ENCODE peak calls at places on chromosomes 11 and 22, in four cellular contexts. X is AG04449, K is heart left ventricle, G is BE2C. T is an unnamed sample.

GRCh38 chr11:16920559-16920958 is 93.7 kb downstream of the PLEKHA7 start:
- DNase-seq in X (no peak), K (peak), G (no peak), T (no peak)

GRCh38 chr11:86116386-86116726 is 47.5 kb upstream of the PICALM start:
- DNase-seq in X (peak), K (no peak), G (no peak), T (peak)

GRCh38 chr22:37387793-37388192 is 39.5 kb downstream of the ELFN2 start:
- DNase-seq in X (no peak), K (no peak), G (no peak), T (no peak)

GRCh38 chr11:32312865-32313403 is 122.4 kb downstream of the WT1 start:
- DNase-seq in X (no peak), K (peak), G (peak), T (no peak)

GRCh38 chr11:119410501-119410900 is 12.5 kb downstream of the THY1 start:
- DNase-seq in X (no peak), K (no peak), G (no peak), T (no peak)

GRCh38 chr11:83785942-83786341 is 499.8 kb upstream of the CCDC90B start:
- DNase-seq in X (no peak), K (no peak), G (no peak), T (no peak)

GRCh38 chr22:37032535-37033460 is 13.3 kb downstream of the MPST start:
- DNase-seq in X (no peak), K (no peak), G (no peak), T (peak)

GRCh38 chr11:102843474-102843873 is at the start of gene MMP3:
- DNase-seq in X (no peak), K (no peak), G (no peak), T (no peak)

GRCh38 chr11:64269380-64270234 is 14.9 kb downstream of the BAD start:
- DNase-seq in X (peak), K (peak), G (peak), T (peak)

GRCh38 chr11:64266339-64266738 is 15.0 kb downstream of the PLCB3 start:
- DNase-seq in X (no peak), K (no peak), G (no peak), T (no peak)

GRCh38 chr11:64267207-64267945 is 16.0 kb downstream of the PLCB3 start:
- DNase-seq in X (no peak), K (no peak), G (no peak), T (no peak)

GRCh38 chr11:64268028-64268686 is 16.3 kb downstream of the BAD start:
- DNase-seq in X (no peak), K (peak), G (no peak), T (no peak)

GRCh38 chr11:64268687-64269379 is 15.6 kb downstream of the BAD start:
- DNase-seq in X (no peak), K (peak), G (peak), T (no peak)
- H3K4me3 ChIP-seq in X (peak), K (peak), G (peak), T (peak)

GRCh38 chr22:39700565-39700964 is 130.0 kb downstream of the CACNA1I start:
- DNase-seq in X (no peak), K (no peak), G (no peak), T (no peak)

GRCh38 chr22:39703890-39704658 is 133.5 kb downstream of the CACNA1I start:
- DNase-seq in X (no peak), K (peak), G (no peak), T (no peak)

GRCh38 chr22:39693943-39694500 is 123.5 kb downstream of the CACNA1I start:
- DNase-seq in X (no peak), K (no peak), G (no peak), T (no peak)

GRCh38 chr22:39699631-39700348 is 129.2 kb downstream of the CACNA1I start:
- DNase-seq in X (no peak), K (no peak), G (no peak), T (no peak)

DNA sequence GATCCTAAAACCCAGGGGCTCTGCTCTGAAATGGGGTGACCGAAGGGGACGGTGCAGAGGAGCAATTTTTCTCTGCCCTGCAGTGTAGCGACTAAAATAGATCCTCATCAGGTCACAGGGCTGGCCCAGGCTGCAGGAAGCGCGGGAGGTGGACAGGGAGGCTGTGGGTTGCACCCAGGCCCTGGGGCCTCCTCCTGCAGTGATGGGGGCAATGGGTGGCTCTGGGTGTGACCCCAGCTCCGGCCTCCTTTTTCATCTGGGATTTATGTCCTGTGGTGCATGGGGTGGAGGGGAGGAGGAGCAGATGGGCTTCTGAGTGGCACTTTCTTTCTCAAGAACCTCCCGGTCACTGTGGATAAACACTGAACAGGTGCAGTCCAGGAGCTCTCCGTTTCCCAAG is 127.6 kb downstream of the CACNA1I start:
- DNase-seq in X (no peak), K (no peak), G (no peak), T (no peak)
- TF ChIP-seq CTCF in X (no peak), K (no peak), G (no peak), T (no peak)

GRCh38 chr11:67113231-67113721 is 5.8 kb upstream of the KDM2A start:
- DNase-seq in X (no peak), K (no peak), G (no peak), T (no peak)

GRCh38 chr11:67111261-67111660 is 7.8 kb upstream of the KDM2A start:
- DNase-seq in X (no peak), K (no peak), G (no peak), T (no peak)

GRCh38 chr11:67117667-67118058 is 1.4 kb upstream of the KDM2A start:
- DNase-seq in X (no peak), K (peak), G (no peak), T (no peak)

GRCh38 chr11:67117176-67117575 is 1.9 kb upstream of the KDM2A start:
- DNase-seq in X (no peak), K (no peak), G (no peak), T (no peak)

GRCh38 chr11:67114275-67114896 is 4.7 kb upstream of the KDM2A start:
- DNase-seq in X (no peak), K (no peak), G (no peak), T (no peak)
- H3K4me3 ChIP-seq in X (no peak), K (no peak), G (no peak), T (no peak)

GRCh38 chr11:2807276-2807681 is 78.3 kb downstream of the CDKN1C start:
- DNase-seq in X (no peak), K (peak), G (peak), T (no peak)

GRCh38 chr11:2807801-2808241 is 77.8 kb downstream of the CDKN1C start:
- DNase-seq in X (no peak), K (peak), G (peak), T (no peak)

GRCh38 chr11:2810401-2811205 is 75.0 kb downstream of the CDKN1C start:
- DNase-seq in X (no peak), K (peak), G (no peak), T (no peak)

GRCh38 chr11:2809854-2810253 is 75.7 kb downstream of the CDKN1C start:
- DNase-seq in X (no peak), K (no peak), G (no peak), T (no peak)

GRCh38 chr11:2808850-2809847 is 76.4 kb downstream of the CDKN1C start:
- DNase-seq in X (no peak), K (peak), G (no peak), T (no peak)
- TF ChIP-seq CTCF in X (no peak), K (no peak), G (no peak), T (no peak)

DNA sequence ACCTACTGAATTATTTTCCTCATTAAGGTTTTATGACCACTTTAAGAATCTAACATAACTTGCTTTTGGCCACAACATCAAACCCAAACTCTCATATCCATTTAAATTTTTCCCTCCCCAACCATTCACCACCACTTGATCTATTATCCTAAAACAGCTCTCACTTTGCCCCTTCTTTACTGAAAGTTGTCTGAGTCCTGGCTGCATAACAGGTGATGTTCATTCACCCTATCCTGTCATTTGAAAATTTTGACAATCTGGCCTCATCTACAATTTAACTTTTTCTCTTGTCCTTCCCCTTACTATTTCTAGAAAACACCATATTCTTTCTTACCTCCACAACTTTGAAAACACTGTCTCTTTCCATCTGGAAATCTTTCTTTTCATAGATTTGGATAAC is 89.3 kb downstream of the BDNF start:
- DNase-seq in X (no peak), K (no peak), G (no peak), T (no peak)
- H3K4me3 ChIP-seq in X (no peak), K (no peak), G (no peak), T (no peak)

DNA sequence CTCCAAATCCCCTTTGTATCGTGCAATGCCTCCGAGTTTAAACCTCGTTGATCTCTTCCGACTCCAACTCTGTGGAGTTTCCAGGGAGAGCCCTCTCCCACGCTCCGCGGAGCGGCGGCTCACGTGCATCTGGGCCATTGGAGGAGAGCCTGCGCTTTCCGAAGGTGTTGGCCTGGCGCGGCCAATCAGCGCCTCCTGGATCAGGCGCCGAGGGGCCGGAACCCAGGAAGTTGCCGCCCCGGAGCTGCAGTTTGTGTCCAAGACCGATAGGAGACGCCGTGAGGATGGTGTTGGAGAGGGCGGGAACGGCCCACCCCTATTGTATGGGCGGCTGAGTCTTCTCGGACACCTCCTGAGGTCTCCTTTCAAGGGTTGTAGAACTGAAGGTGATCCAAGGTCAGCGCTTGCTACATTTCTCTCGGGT is 1.6 kb downstream of the ADAMTS15 start:
- DNase-seq in X (no peak), K (peak), G (no peak), T (no peak)
- TF ChIP-seq CTCF in X (peak), K (peak), G (peak), T (peak)

GRCh38 chr11:73382747-73383146 is 6.5 kb downstream of the RELT start:
- DNase-seq in X (no peak), K (no peak), G (no peak), T (no peak)

GRCh38 chr11:73380321-73380720 is 4.1 kb downstream of the RELT start:
- DNase-seq in X (no peak), K (no peak), G (no peak), T (no peak)

GRCh38 chr11:73380897-73381410 is 4.8 kb downstream of the RELT start:
- DNase-seq in X (no peak), K (no peak), G (no peak), T (no peak)

GRCh38 chr11:73382183-73382582 is 6.0 kb downstream of the RELT start:
- DNase-seq in X (no peak), K (no peak), G (no peak), T (no peak)

GRCh38 chr11:73381589-73381988 is 5.4 kb downstream of the RELT start:
- DNase-seq in X (no peak), K (no peak), G (no peak), T (no peak)
- H3K4me3 ChIP-seq in X (no peak), K (no peak), G (no peak), T (no peak)

GRCh38 chr11:6473481-6474422 is at the start of gene TRIM3:
- DNase-seq in X (peak), K (peak), G (peak), T (peak)
- TF ChIP-seq CTCF in X (peak), K (no peak), G (peak), T (peak)

DNA sequence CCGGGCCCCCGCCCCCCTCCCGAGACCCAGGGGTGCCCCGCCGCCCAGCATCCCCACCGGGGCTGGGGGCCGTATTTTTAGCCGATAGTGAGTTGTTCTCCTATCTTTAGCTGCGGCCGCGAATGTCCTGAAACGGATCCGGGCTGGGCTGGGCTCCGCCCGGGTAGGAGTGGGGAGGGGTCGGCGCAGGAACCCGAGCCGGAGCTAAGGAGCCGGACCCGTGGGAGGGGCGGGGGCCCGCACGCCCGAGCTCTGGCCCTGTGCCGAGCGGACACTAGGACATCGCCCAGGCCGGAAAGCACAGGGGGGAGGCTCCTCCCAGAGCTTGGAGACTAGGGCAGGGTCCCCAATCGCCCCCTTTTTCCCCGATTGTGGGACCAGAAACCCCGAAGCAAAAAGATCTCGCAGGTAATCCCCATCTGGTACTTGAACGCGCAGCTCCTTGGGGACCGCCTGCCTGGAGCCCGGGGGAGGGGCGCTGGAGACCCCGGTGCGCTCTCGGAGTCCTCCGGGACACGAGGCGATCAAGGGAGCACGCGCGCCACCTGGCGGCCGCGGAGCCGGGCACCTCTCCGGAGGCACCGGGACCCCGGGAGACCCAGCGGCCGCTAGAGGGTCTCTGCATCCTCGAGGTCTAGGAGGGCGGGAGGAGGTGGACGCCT is 669 bp downstream of the CDC42EP2 start:
- DNase-seq in X (no peak), K (peak), G (peak), T (no peak)
- H3K4me3 ChIP-seq in X (peak), K (peak), G (peak), T (peak)

DNA sequence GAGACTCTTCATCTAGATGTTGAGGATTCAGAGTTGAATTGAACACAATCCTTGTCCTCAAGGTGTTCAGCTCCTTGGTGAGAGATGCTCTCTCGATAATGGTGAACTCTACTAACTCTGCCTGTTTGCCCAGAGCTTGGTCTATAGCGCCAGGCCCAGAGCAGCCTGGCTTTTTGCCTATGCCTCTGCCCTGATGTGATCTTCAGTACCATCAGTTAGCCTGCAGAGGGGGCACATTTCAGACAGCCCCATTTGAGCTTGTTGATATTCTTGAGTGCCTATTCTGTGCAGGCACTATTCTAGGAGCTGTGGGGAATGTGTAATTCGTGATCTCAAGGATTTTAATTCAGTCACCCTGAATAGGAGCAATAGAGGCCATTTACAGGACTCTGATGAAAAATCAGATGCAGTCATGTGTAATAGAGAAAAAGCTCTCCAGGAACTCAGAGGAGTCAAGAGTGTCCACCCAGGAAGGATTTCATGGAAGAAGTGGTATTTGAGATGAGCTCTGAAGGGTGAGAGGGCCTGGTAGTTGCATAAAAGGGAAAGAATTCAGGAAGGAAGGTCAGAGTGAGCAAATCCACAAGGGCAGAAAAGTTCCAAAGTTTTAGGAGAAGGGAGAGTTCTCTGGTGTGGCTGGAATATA is 19.3 kb downstream of the GTPBP1 start:
- DNase-seq in X (no peak), K (no peak), G (peak), T (no peak)
- TF ChIP-seq CTCF in X (peak), K (no peak), G (peak), T (peak)

T was measured in kidney epithelial cell.